ENCODE peak calls at places on chromosomes 12 and 14, in seven cellular contexts. D is hepatocyte; B is GM13977; J is heart right ventricle; C is activated CD4-positive, CD25-positive, alpha-beta regulatory T cell; Q is left cardiac atrium; F is NCI-H1417. Y is an unnamed sample.

GRCh38 chr12:89544730-89545184 is 18.9 kb upstream of the POC1B start:
- DNase-seq in D (peak; percentile 32), B (no peak), J (peak; percentile 64), C (no peak), Q (peak; percentile 55), F (peak; percentile 74), Y (no peak)

GRCh38 chr14:52033131-52033642 is 35.7 kb downstream of the NID2 start:
- DNase-seq in D (no peak), B (no peak), J (no peak), C (no peak), Q (no peak), F (no peak), Y (no peak)

GRCh38 chr14:93970967-93971634 is 5.3 kb downstream of the ASB2 start:
- DNase-seq in D (no peak), B (peak; percentile 72), J (no peak), C (peak; percentile 42), Q (no peak), F (peak; percentile 36), Y (no peak)

GRCh38 chr12:101759396-101760047 is 20.3 kb upstream of the SYCP3 start:
- DNase-seq in D (peak; percentile 33), B (peak; percentile 37), J (no peak), C (no peak), Q (no peak), F (peak; percentile 57), Y (no peak)

GRCh38 chr12:41604830-41605229 is 416.7 kb downstream of the PDZRN4 start:
- DNase-seq in D (no peak), B (no peak), J (no peak), C (no peak), Q (no peak), F (no peak), Y (no peak)

GRCh38 chr12:89863332-89863938 is 154.8 kb upstream of the ATP2B1 start:
- DNase-seq in D (no peak), B (peak; percentile 49), J (no peak), C (no peak), Q (no peak), F (peak; percentile 59), Y (no peak)

GRCh38 chr14:65134651-65135579 is 32.6 kb upstream of the MAX start:
- DNase-seq in D (no peak), B (no peak), J (no peak), C (no peak), Q (no peak), F (peak; percentile 3), Y (no peak)

GRCh38 chr14:76918751-76919421 is 92.7 kb downstream of the LRRC74A start:
- DNase-seq in D (peak; percentile 96), B (no peak), J (peak; percentile 93), C (no peak), Q (peak; percentile 97), F (peak; percentile 88), Y (peak; percentile 98)

Y was measured in posterior vena cava.